ENCODE peak calls at places on chromosomes 6 and 20, in six cellular contexts. Z, D, H, Q, V and W are unnamed samples. For H3K36me3, the result is how much of the 10 kb centered on the place peaks cover.

GRCh38 chr6:151389640-151390275 is 1.6 kb downstream of the ZBTB2 start:
- DNase-seq in Z (peak), D (peak), H (peak), Q (peak), V (peak), W (peak)

GRCh38 chr6:166955121-166955864 is 1.1 kb downstream of the RNASET2 start:
- DNase-seq in Z (no peak), D (no peak), H (peak), Q (peak), V (peak), W (peak)

GRCh38 chr6:132752255-132752654 is 5.4 kb downstream of the VNN2 start:
- DNase-seq in Z (no peak), D (no peak), H (no peak), Q (no peak), V (no peak), W (no peak)

GRCh38 chr6:100322886-100323285 is 141.8 kb downstream of the SIM1 start:
- DNase-seq in Z (no peak), D (no peak), H (no peak), Q (no peak), V (no peak), W (no peak)

GRCh38 chr6:80638222-80639055 is 532.0 kb downstream of the BCKDHB start:
- DNase-seq in Z (peak), D (no peak), H (peak), Q (peak), V (no peak), W (peak)

GRCh38 chr20:41316602-41317535 is 662 bp downstream of the ZHX3 start:
- DNase-seq in Z (peak), D (peak), H (peak), Q (peak), V (peak), W (peak)

GRCh38 chr6:155519339-155519738 is 63.7 kb upstream of the NOX3 start:
- DNase-seq in Z (no peak), D (no peak), H (no peak), Q (no peak), V (no peak), W (no peak)

GRCh38 chr6:16741112-16742016 is 19.9 kb downstream of the ATXN1 start:
- DNase-seq in Z (peak), D (no peak), H (no peak), Q (no peak), V (no peak), W (no peak)

GRCh38 chr6:90107721-90108364 is 188.8 kb downstream of the BACH2 start:
- DNase-seq in Z (no peak), D (no peak), H (no peak), Q (no peak), V (no peak), W (no peak)

GRCh38 chr20:1327827-1328679 is 886 bp downstream of the SDCBP2 start:
- DNase-seq in Z (no peak), D (no peak), H (no peak), Q (peak), V (no peak), W (no peak)

GRCh38 chr20:36145877-36146707 is 8.4 kb upstream of the EPB41L1 start:
- DNase-seq in Z (peak), D (no peak), H (no peak), Q (peak), V (no peak), W (peak)

GRCh38 chr6:164207024-164207423 is 792.5 kb downstream of the QKI start:
- DNase-seq in Z (no peak), D (no peak), H (no peak), Q (no peak), V (no peak), W (no peak)

GRCh38 chr6:170416303-170416702 is 109.7 kb downstream of the FAM120B start:
- DNase-seq in Z (no peak), D (no peak), H (no peak), Q (no peak), V (no peak), W (no peak)

GRCh38 chr6:66051812-66052211 is 344.8 kb upstream of the EYS start:
- DNase-seq in Z (no peak), D (no peak), H (no peak), Q (no peak), V (no peak), W (no peak)

GRCh38 chr20:44911264-44911921 is 1.5 kb downstream of the PABPC1L start:
- DNase-seq in Z (peak), D (no peak), H (peak), Q (peak), V (peak), W (peak)

GRCh38 chr6:45613678-45614077 is 235.9 kb upstream of the SUPT3H start:
- DNase-seq in Z (no peak), D (peak), H (no peak), Q (peak), V (no peak), W (peak)

GRCh38 chr6:22598386-22598785 is 29.0 kb downstream of the HDGFL1 start:
- DNase-seq in Z (peak), D (no peak), H (no peak), Q (no peak), V (no peak), W (no peak)

GRCh38 chr6:106804238-106805016 is 170.1 kb downstream of the CD24 start:
- DNase-seq in Z (no peak), D (no peak), H (no peak), Q (no peak), V (no peak), W (peak)

DNA sequence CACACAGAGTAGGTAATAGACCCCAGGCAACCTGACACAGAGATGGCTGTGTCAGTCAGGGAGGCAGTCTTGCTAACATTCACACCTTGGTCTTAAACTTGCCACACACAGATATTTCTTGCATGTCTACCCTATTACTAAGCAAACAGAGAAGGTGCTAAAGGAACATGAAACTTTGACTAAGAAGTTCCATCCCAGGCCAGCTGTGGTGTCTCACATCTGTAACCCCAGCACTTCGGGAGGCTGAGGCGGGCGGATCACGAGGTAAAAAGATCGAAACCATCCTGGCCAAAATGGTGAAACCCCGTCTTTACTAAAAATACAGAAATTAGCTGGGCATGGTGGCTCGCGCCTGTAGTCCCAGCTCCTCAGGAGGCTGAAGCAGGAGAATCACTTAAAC is 222.4 kb upstream of the JARID2 start:
- DNase-seq in Z (no peak), D (no peak), H (no peak), Q (no peak), V (no peak), W (no peak)
- H3K4me3 ChIP-seq in Z (no peak), D (no peak), H (no peak), Q (no peak), V (no peak), W (no peak)

GRCh38 chr20:33555755-33556154 is 65.9 kb downstream of the CBFA2T2 start:
- DNase-seq in Z (no peak), D (no peak), H (no peak), Q (no peak), V (no peak), W (no peak)
- H3K27ac ChIP-seq in Z (no peak), D (no peak), H (peak), Q (no peak), V (peak), W (peak)

DNA sequence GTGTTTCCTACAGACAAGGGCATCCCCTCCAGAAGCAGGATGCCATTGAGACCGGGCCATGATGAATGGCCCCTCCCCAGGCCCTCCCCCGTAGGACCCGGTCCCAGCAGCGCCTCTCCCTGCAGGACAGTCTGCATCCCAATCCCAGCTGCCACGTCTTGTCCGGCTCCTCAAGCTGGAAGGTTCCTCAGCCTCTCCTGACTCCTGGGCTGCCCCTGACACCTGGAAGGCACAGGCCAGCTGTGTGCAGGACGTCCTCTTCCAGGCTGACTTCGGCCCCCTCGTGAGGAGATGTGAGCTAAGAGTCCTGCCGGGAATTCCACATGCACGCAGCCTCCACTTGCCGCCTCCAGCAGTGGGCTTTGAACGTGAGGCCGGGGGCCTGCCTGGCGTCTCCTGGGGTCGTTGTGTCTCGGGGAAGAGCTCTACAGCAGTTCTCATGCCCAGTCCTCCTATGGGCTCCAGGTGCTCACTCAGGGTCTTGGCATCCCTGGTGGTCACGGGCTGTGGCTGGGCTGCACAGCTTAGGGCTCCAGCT is 64.4 kb downstream of the TAF4 start:
- DNase-seq in Z (no peak), D (no peak), H (no peak), Q (no peak), V (no peak), W (no peak)
- H3K36me3 ChIP-seq in Z (under half), D (under half), H (half or more), Q (half or more), V (under half), W (half or more)

GRCh38 chr6:3258201-3258600 is 546 bp upstream of the PSMG4 start:
- DNase-seq in Z (no peak), D (no peak), H (no peak), Q (no peak), V (peak), W (no peak)
- H3K4me3 ChIP-seq in Z (peak), D (peak), H (peak), Q (no peak), V (peak), W (no peak)

GRCh38 chr6:105364243-105364642 is 38.6 kb downstream of the PREP start:
- DNase-seq in Z (no peak), D (no peak), H (peak), Q (no peak), V (no peak), W (peak)

GRCh38 chr6:105357147-105357546 is 45.7 kb downstream of the PREP start:
- DNase-seq in Z (no peak), D (no peak), H (no peak), Q (no peak), V (no peak), W (no peak)

GRCh38 chr6:105363100-105363754 is 39.7 kb downstream of the PREP start:
- DNase-seq in Z (peak), D (no peak), H (peak), Q (no peak), V (no peak), W (peak)

GRCh38 chr6:105359419-105360366 is 43.2 kb downstream of the PREP start:
- DNase-seq in Z (peak), D (no peak), H (no peak), Q (no peak), V (no peak), W (peak)
- H3K27ac ChIP-seq in Z (peak), D (no peak), H (no peak), Q (no peak), V (no peak), W (peak)

DNA sequence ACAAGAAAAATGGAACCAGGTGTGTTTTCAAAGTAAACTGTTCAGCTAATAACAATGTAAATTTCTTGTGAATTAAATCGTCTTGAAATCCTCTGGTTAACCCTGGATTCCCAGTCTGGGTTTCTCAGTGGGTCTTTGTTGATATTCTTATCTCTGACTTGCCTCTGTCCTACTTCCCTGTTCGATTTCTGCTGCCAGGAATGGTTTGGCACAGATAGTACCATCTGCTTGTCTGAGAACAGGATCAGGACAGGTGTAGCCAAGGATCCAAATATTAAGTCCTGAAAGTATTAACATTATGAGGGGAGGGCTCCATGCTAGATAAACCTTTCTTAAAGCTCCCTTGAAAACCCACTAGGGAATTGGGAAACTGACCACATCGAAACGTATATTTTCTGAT is 30.1 kb downstream of the ARFGEF2 start:
- DNase-seq in Z (no peak), D (no peak), H (no peak), Q (no peak), V (no peak), W (no peak)
- H3K36me3 ChIP-seq in Z (under half), D (under half), H (half or more), Q (half or more), V (under half), W (under half)